ENCODE peak calls at places on chromosomes 6 and 20, in eight cellular contexts. G, T, W, C, Y, M, O and Z are unnamed samples.
A peak's percentile ranks its signal among the peaks of the same experiment; 100 is the strongest.

GRCh38 chr6:53439556-53439955 is 90.8 kb upstream of the ELOVL5 start:
- DNase-seq in C (no peak), O (no peak), Y (no peak), M (peak; percentile 35), T (no peak), G (peak; percentile 90), W (no peak), Z (no peak)

GRCh38 chr6:80077067-80077466 is 29.4 kb upstream of the BCKDHB start:
- DNase-seq in M (no peak), O (no peak), C (no peak), W (no peak), Y (no peak), G (no peak), T (no peak), Z (no peak)

GRCh38 chr6:26576929-26577719 is 19.6 kb upstream of the ABT1 start:
- DNase-seq in G (peak; percentile 32), T (no peak), O (peak; percentile 48), C (no peak), M (peak; percentile 79), Y (no peak), W (peak; percentile 85), Z (no peak)

GRCh38 chr20:44747166-44748004 is 1.7 kb downstream of the KCNK15 start:
- DNase-seq in Y (peak; percentile 96), O (peak; percentile 16), M (peak; percentile 69), W (peak; percentile 81), T (peak; percentile 29), C (peak; percentile 87), G (peak; percentile 49), Z (no peak)

GRCh38 chr20:63123326-63123725 is 92.6 kb downstream of the YTHDF1 start:
- DNase-seq in C (no peak), T (no peak), W (no peak), M (no peak), Y (no peak), O (no peak), G (no peak), Z (no peak)

GRCh38 chr20:18922898-18923297 is 109.3 kb downstream of the SCP2D1 start:
- DNase-seq in Y (no peak), O (no peak), W (no peak), M (no peak), T (no peak), G (no peak), C (no peak), Z (no peak)

GRCh38 chr6:81722503-81723223 is 29.8 kb downstream of the TENT5A start:
- DNase-seq in C (no peak), Y (no peak), M (no peak), O (no peak), W (no peak), T (no peak), G (no peak), Z (no peak)

GRCh38 chr6:105397987-105398386 is 4.9 kb downstream of the PREP start:
- DNase-seq in G (peak; percentile 35), C (no peak), T (no peak), W (no peak), M (no peak), Y (no peak), O (no peak), Z (no peak)

GRCh38 chr20:760751-761417 is 7.4 kb downstream of the SLC52A3 start:
- DNase-seq in W (peak; percentile 53), Y (no peak), C (peak; percentile 60), O (no peak), M (no peak), T (no peak), G (no peak), Z (no peak)

GRCh38 chr20:39874049-39874893 is 814.8 kb downstream of the MAFB start:
- DNase-seq in O (no peak), T (no peak), W (peak; percentile 23), G (peak; percentile 46), M (peak; percentile 83), Y (no peak), C (peak; percentile 41), Z (no peak)

GRCh38 chr6:96522469-96523009 is 933 bp downstream of the UFL1 start:
- DNase-seq in M (peak; percentile 28), G (no peak), C (no peak), W (no peak), Y (no peak), O (no peak), T (no peak), Z (no peak)

GRCh38 chr20:6265204-6265904 is 142.5 kb upstream of the FERMT1 start:
- DNase-seq in W (no peak), C (no peak), Y (no peak), M (peak; percentile 86), O (no peak), G (peak; percentile 36), T (no peak), Z (no peak)